ENCODE peak calls at places on chromosomes 7 and 10, in ten cellular contexts. Y, X, W, Z, N, S, U, B, I and C are unnamed samples.

GRCh38 chr7:17447728-17448478 is 149.5 kb downstream of the AHR start:
- DNase-seq in Y (no peak), X (no peak), W (no peak), Z (no peak), N (no peak), S (no peak), U (no peak), B (no peak), I (no peak), C (no peak)

GRCh38 chr7:64999165-65000004 is 7.1 kb downstream of the ERV3-1 start:
- DNase-seq in Y (no peak), X (no peak), W (no peak), Z (no peak), N (peak), S (no peak), U (no peak), B (no peak), I (peak), C (no peak)

GRCh38 chr7:117781707-117782106 is 91.5 kb downstream of the CTTNBP2 start:
- DNase-seq in Y (no peak), X (no peak), W (no peak), Z (no peak), N (peak), S (no peak), U (no peak), B (no peak), I (no peak), C (no peak)

GRCh38 chr10:26361351-26361750 is 76.8 kb upstream of the APBB1IP start:
- DNase-seq in Y (no peak), X (no peak), W (no peak), Z (no peak), N (no peak), S (no peak), U (no peak), B (no peak), I (peak), C (no peak)

GRCh38 chr7:43454936-43455518 is 127.9 kb upstream of the STK17A start:
- DNase-seq in Y (no peak), X (no peak), W (no peak), Z (no peak), N (peak), S (no peak), U (no peak), B (no peak), I (peak), C (peak)

GRCh38 chr7:125670926-125671572 is 741.4 kb upstream of the POT1 start:
- DNase-seq in Y (no peak), X (peak), W (no peak), Z (no peak), N (peak), S (no peak), U (no peak), B (no peak), I (no peak), C (peak)

GRCh38 chr7:27952393-27953290 is 212.7 kb downstream of the TAX1BP1 start:
- DNase-seq in Y (no peak), X (no peak), W (no peak), Z (no peak), N (no peak), S (no peak), U (peak), B (no peak), I (no peak), C (no peak)

GRCh38 chr10:116109881-116110280 is 163.1 kb downstream of the GFRA1 start:
- DNase-seq in Y (no peak), X (no peak), W (no peak), Z (no peak), N (no peak), S (no peak), U (no peak), B (no peak), I (no peak), C (no peak)

GRCh38 chr7:107319724-107320228 is 150.1 kb upstream of the GPR22 start:
- DNase-seq in Y (no peak), X (no peak), W (no peak), Z (no peak), N (no peak), S (no peak), U (no peak), B (no peak), I (no peak), C (no peak)

GRCh38 chr7:73668103-73668937 is 689 bp downstream of the VPS37D start:
- DNase-seq in Y (no peak), X (no peak), W (no peak), Z (no peak), N (no peak), S (no peak), U (no peak), B (no peak), I (no peak), C (no peak)

GRCh38 chr10:113947138-113948011 is 92.9 kb downstream of the NHLRC2 start:
- DNase-seq in Y (no peak), X (no peak), W (no peak), Z (no peak), N (no peak), S (no peak), U (no peak), B (no peak), I (peak), C (peak)

GRCh38 chr10:34288634-34289033 is 526.5 kb downstream of the PARD3 start:
- DNase-seq in Y (no peak), X (no peak), W (no peak), Z (no peak), N (peak), S (no peak), U (no peak), B (no peak), I (peak), C (no peak)

GRCh38 chr7:55199418-55199817 is 165.7 kb upstream of the LANCL2 start:
- DNase-seq in Y (no peak), X (no peak), W (no peak), Z (no peak), N (no peak), S (no peak), U (no peak), B (no peak), I (no peak), C (no peak)

GRCh38 chr7:66549466-66549865 is 79.2 kb upstream of the KCTD7 start:
- DNase-seq in Y (no peak), X (no peak), W (no peak), Z (no peak), N (no peak), S (no peak), U (no peak), B (no peak), I (no peak), C (no peak)

GRCh38 chr7:71145906-71146901 is 14.3 kb downstream of the GALNT17 start:
- DNase-seq in Y (no peak), X (no peak), W (no peak), Z (no peak), N (peak), S (no peak), U (no peak), B (no peak), I (no peak), C (no peak)

GRCh38 chr7:136687693-136688322 is 180.6 kb upstream of the CHRM2 start:
- DNase-seq in Y (no peak), X (no peak), W (peak), Z (no peak), N (peak), S (no peak), U (peak), B (no peak), I (no peak), C (peak)

GRCh38 chr10:118471863-118472262 is 123.6 kb downstream of the PRLHR start:
- DNase-seq in Y (no peak), X (no peak), W (no peak), Z (no peak), N (peak), S (no peak), U (peak), B (no peak), I (no peak), C (peak)

GRCh38 chr10:122445469-122445868 is 9.0 kb upstream of the ARMS2 start:
- DNase-seq in Y (no peak), X (no peak), W (no peak), Z (no peak), N (no peak), S (no peak), U (no peak), B (no peak), I (no peak), C (no peak)

GRCh38 chr10:8444630-8445029 is 390.1 kb downstream of the GATA3 start:
- DNase-seq in Y (no peak), X (no peak), W (no peak), Z (peak), N (peak), S (peak), U (no peak), B (no peak), I (no peak), C (no peak)

GRCh38 chr7:47610506-47611044 is 28.7 kb upstream of the TNS3 start:
- DNase-seq in Y (no peak), X (no peak), W (no peak), Z (no peak), N (no peak), S (no peak), U (no peak), B (no peak), I (no peak), C (peak)

GRCh38 chr7:16677978-16678494 is 32.1 kb downstream of the BZW2 start:
- DNase-seq in Y (no peak), X (no peak), W (no peak), Z (no peak), N (no peak), S (no peak), U (no peak), B (no peak), I (no peak), C (no peak)

GRCh38 chr10:59456199-59456598 is 93.8 kb upstream of the FAM13C start:
- DNase-seq in Y (no peak), X (no peak), W (no peak), Z (no peak), N (no peak), S (no peak), U (no peak), B (no peak), I (no peak), C (no peak)

GRCh38 chr7:134165266-134165665 is 38.1 kb downstream of the LRGUK start:
- DNase-seq in Y (no peak), X (no peak), W (no peak), Z (no peak), N (no peak), S (no peak), U (no peak), B (no peak), I (no peak), C (no peak)

GRCh38 chr7:156858523-156858922 is 34.5 kb downstream of the LMBR1 start:
- DNase-seq in Y (no peak), X (no peak), W (no peak), Z (no peak), N (no peak), S (no peak), U (no peak), B (no peak), I (no peak), C (no peak)

GRCh38 chr10:4081691-4082111 is 296.7 kb upstream of the KLF6 start:
- DNase-seq in Y (no peak), X (no peak), W (no peak), Z (no peak), N (no peak), S (no peak), U (no peak), B (no peak), I (no peak), C (no peak)

GRCh38 chr7:101995121-101995520 is 177.7 kb downstream of the CUX1 start:
- DNase-seq in Y (no peak), X (no peak), W (no peak), Z (no peak), N (no peak), S (no peak), U (no peak), B (no peak), I (no peak), C (no peak)

GRCh38 chr10:60203993-60204618 is 185.6 kb downstream of the ANK3 start:
- DNase-seq in Y (no peak), X (no peak), W (no peak), Z (no peak), N (peak), S (no peak), U (peak), B (no peak), I (peak), C (peak)

GRCh38 chr10:24848169-24848688 is 104.2 kb downstream of the PRTFDC1 start:
- DNase-seq in Y (no peak), X (no peak), W (no peak), Z (no peak), N (no peak), S (no peak), U (no peak), B (no peak), I (no peak), C (peak)

GRCh38 chr7:55065079-55065478 is 46.3 kb downstream of the EGFR start:
- DNase-seq in Y (no peak), X (no peak), W (no peak), Z (no peak), N (peak), S (no peak), U (peak), B (no peak), I (peak), C (peak)

GRCh38 chr7:2044311-2044882 is 188.3 kb downstream of the MAD1L1 start:
- DNase-seq in Y (no peak), X (no peak), W (no peak), Z (peak), N (no peak), S (no peak), U (no peak), B (no peak), I (no peak), C (no peak)